ENCODE peak calls at places on chromosomes 5 and 9, in five cellular contexts. One of them, this sample, is unnamed.

GRCh38 chr9:135822383-135822755 is 85.0 kb downstream of the CAMSAP1 start:
- DNase-seq in fibroblast of gingiva: no peak
- DNase-seq in cardiac fibroblast: no peak
- DNase-seq in T follicular helper cell: no peak
- DNase-seq in SK-N-DZ: no peak
- DNase-seq in this sample: no peak

GRCh38 chr5:159096555-159097460 is 2.9 kb downstream of the EBF1 start:
- DNase-seq in fibroblast of gingiva: no peak
- DNase-seq in cardiac fibroblast: no peak
- DNase-seq in T follicular helper cell: no peak
- DNase-seq in SK-N-DZ: no peak
- DNase-seq in this sample: no peak

GRCh38 chr9:130128782-130129424 is 43.3 kb upstream of the NCS1 start:
- DNase-seq in fibroblast of gingiva: peak
- DNase-seq in cardiac fibroblast: peak
- DNase-seq in T follicular helper cell: peak
- DNase-seq in SK-N-DZ: no peak
- DNase-seq in this sample: peak

GRCh38 chr9:135858491-135859185 is 48.7 kb downstream of the CAMSAP1 start:
- DNase-seq in fibroblast of gingiva: peak
- DNase-seq in cardiac fibroblast: no peak
- DNase-seq in T follicular helper cell: no peak
- DNase-seq in SK-N-DZ: no peak
- DNase-seq in this sample: no peak

GRCh38 chr5:43839218-43839617 is 236.2 kb downstream of the NNT start:
- DNase-seq in fibroblast of gingiva: peak
- DNase-seq in cardiac fibroblast: peak
- DNase-seq in T follicular helper cell: no peak
- DNase-seq in SK-N-DZ: no peak
- DNase-seq in this sample: no peak

GRCh38 chr5:143957455-143957854 is 145.5 kb downstream of the HMHB1 start:
- DNase-seq in fibroblast of gingiva: no peak
- DNase-seq in cardiac fibroblast: no peak
- DNase-seq in T follicular helper cell: no peak
- DNase-seq in SK-N-DZ: no peak
- DNase-seq in this sample: no peak

GRCh38 chr5:76831108-76831447 is 12.2 kb downstream of the F2RL1 start:
- DNase-seq in fibroblast of gingiva: peak
- DNase-seq in cardiac fibroblast: peak
- DNase-seq in T follicular helper cell: no peak
- DNase-seq in SK-N-DZ: no peak
- DNase-seq in this sample: no peak

GRCh38 chr9:129861447-129861827 is 26.2 kb downstream of the USP20 start:
- DNase-seq in fibroblast of gingiva: no peak
- DNase-seq in cardiac fibroblast: no peak
- DNase-seq in T follicular helper cell: no peak
- DNase-seq in SK-N-DZ: no peak
- DNase-seq in this sample: no peak

GRCh38 chr5:9447691-9448090 is 98.2 kb downstream of the SEMA5A start:
- DNase-seq in fibroblast of gingiva: peak
- DNase-seq in cardiac fibroblast: no peak
- DNase-seq in T follicular helper cell: no peak
- DNase-seq in SK-N-DZ: no peak
- DNase-seq in this sample: no peak

GRCh38 chr5:179974946-179975712 is 67.4 kb upstream of the TBC1D9B start:
- DNase-seq in fibroblast of gingiva: no peak
- DNase-seq in cardiac fibroblast: peak
- DNase-seq in T follicular helper cell: peak
- DNase-seq in SK-N-DZ: peak
- DNase-seq in this sample: peak

GRCh38 chr9:7117676-7118561 is 360.1 kb downstream of the KDM4C start:
- DNase-seq in fibroblast of gingiva: peak
- DNase-seq in cardiac fibroblast: peak
- DNase-seq in T follicular helper cell: no peak
- DNase-seq in SK-N-DZ: no peak
- DNase-seq in this sample: no peak

GRCh38 chr5:59069438-59070079 is 486.7 kb downstream of the RAB3C start:
- DNase-seq in fibroblast of gingiva: peak
- DNase-seq in cardiac fibroblast: peak
- DNase-seq in T follicular helper cell: no peak
- DNase-seq in SK-N-DZ: no peak
- DNase-seq in this sample: no peak

GRCh38 chr5:51685399-51685798 is 302.2 kb downstream of the ISL1 start:
- DNase-seq in fibroblast of gingiva: no peak
- DNase-seq in cardiac fibroblast: no peak
- DNase-seq in T follicular helper cell: no peak
- DNase-seq in SK-N-DZ: no peak
- DNase-seq in this sample: no peak

GRCh38 chr5:35813456-35813855 is 43.2 kb upstream of the IL7R start:
- DNase-seq in fibroblast of gingiva: no peak
- DNase-seq in cardiac fibroblast: no peak
- DNase-seq in T follicular helper cell: no peak
- DNase-seq in SK-N-DZ: no peak
- DNase-seq in this sample: no peak

GRCh38 chr9:6051511-6051950 is 36.1 kb upstream of the RANBP6 start:
- DNase-seq in fibroblast of gingiva: no peak
- DNase-seq in cardiac fibroblast: no peak
- DNase-seq in T follicular helper cell: no peak
- DNase-seq in SK-N-DZ: no peak
- DNase-seq in this sample: no peak

GRCh38 chr9:126248680-126249079 is 77.9 kb upstream of the MVB12B start:
- DNase-seq in fibroblast of gingiva: no peak
- DNase-seq in cardiac fibroblast: peak
- DNase-seq in T follicular helper cell: no peak
- DNase-seq in SK-N-DZ: no peak
- DNase-seq in this sample: no peak

GRCh38 chr5:148290271-148291195 is 21.7 kb upstream of the SPINK7 start:
- DNase-seq in fibroblast of gingiva: no peak
- DNase-seq in cardiac fibroblast: peak
- DNase-seq in T follicular helper cell: no peak
- DNase-seq in SK-N-DZ: peak
- DNase-seq in this sample: no peak

GRCh38 chr9:78905387-78905786 is 608.5 kb downstream of the PSAT1 start:
- DNase-seq in fibroblast of gingiva: no peak
- DNase-seq in cardiac fibroblast: no peak
- DNase-seq in T follicular helper cell: no peak
- DNase-seq in SK-N-DZ: no peak
- DNase-seq in this sample: no peak

GRCh38 chr9:95477441-95477840 is 39.3 kb downstream of the PTCH1 start:
- DNase-seq in fibroblast of gingiva: no peak
- DNase-seq in cardiac fibroblast: no peak
- DNase-seq in T follicular helper cell: no peak
- DNase-seq in SK-N-DZ: no peak
- DNase-seq in this sample: no peak

GRCh38 chr5:164256351-164256750 is 750.9 kb downstream of the MAT2B start:
- DNase-seq in fibroblast of gingiva: no peak
- DNase-seq in cardiac fibroblast: no peak
- DNase-seq in T follicular helper cell: no peak
- DNase-seq in SK-N-DZ: no peak
- DNase-seq in this sample: no peak

GRCh38 chr5:166338801-166339200 is 1952.6 kb upstream of the WWC1 start:
- DNase-seq in fibroblast of gingiva: no peak
- DNase-seq in cardiac fibroblast: peak
- DNase-seq in T follicular helper cell: no peak
- DNase-seq in SK-N-DZ: no peak
- DNase-seq in this sample: no peak